ENCODE peak calls at places on chromosomes 12 and 14, in five cellular contexts. W, L, R, P and D are unnamed samples.
A peak's percentile ranks its signal among the peaks of the same experiment; 100 is the strongest.

GRCh38 chr12:26153421-26154154 is 28.8 kb upstream of the BHLHE41 start:
- DNase-seq in W (peak; percentile 75), L (no peak), R (peak; percentile 79), P (peak; percentile 26), D (no peak)

GRCh38 chr14:77950371-77950770 is 150.5 kb downstream of the ADCK1 start:
- DNase-seq in W (no peak), L (no peak), R (no peak), P (no peak), D (no peak)

GRCh38 chr14:75448209-75448608 is 20.4 kb downstream of the JDP2 start:
- DNase-seq in W (no peak), L (no peak), R (no peak), P (no peak), D (peak; percentile 10)

GRCh38 chr14:50060871-50061663 is 55.3 kb downstream of the VCPKMT start:
- DNase-seq in W (peak; percentile 89), L (peak; percentile 71), R (peak; percentile 86), P (peak; percentile 45), D (peak; percentile 64)

GRCh38 chr12:12705833-12706520 is 10.0 kb upstream of the GPR19 start:
- DNase-seq in W (no peak), L (no peak), R (no peak), P (no peak), D (peak; percentile 30)

GRCh38 chr12:20528208-20528607 is 159.9 kb downstream of the PDE3A start:
- DNase-seq in W (no peak), L (no peak), R (peak; percentile 82), P (no peak), D (no peak)

GRCh38 chr14:80974338-80975078 is 19.1 kb downstream of the TSHR start:
- DNase-seq in W (no peak), L (no peak), R (no peak), P (no peak), D (no peak)

GRCh38 chr12:39912211-39912980 is 193.5 kb downstream of the SLC2A13 start:
- DNase-seq in W (peak; percentile 18), L (no peak), R (peak; percentile 19), P (no peak), D (peak; percentile 92)

GRCh38 chr14:46051801-46052200 is 599.8 kb downstream of the RPL10L start:
- DNase-seq in W (no peak), L (no peak), R (no peak), P (no peak), D (no peak)

GRCh38 chr12:104387190-104387589 is 69.6 kb upstream of the CHST11 start:
- DNase-seq in W (no peak), L (no peak), R (no peak), P (no peak), D (no peak)

GRCh38 chr12:60271816-60272215 is 676.0 kb downstream of the SLC16A7 start:
- DNase-seq in W (no peak), L (no peak), R (no peak), P (no peak), D (no peak)

GRCh38 chr14:30621354-30621953 is 665 bp upstream of the SCFD1 start:
- DNase-seq in W (peak; percentile 36), L (no peak), R (peak; percentile 48), P (peak; percentile 21), D (peak; percentile 31)

GRCh38 chr12:6662602-6662905 is 365 bp downstream of the ING4 start:
- DNase-seq in W (no peak), L (no peak), R (no peak), P (no peak), D (no peak)

GRCh38 chr12:83960767-83961166 is 951.8 kb downstream of the SLC6A15 start:
- DNase-seq in W (no peak), L (no peak), R (no peak), P (no peak), D (no peak)

GRCh38 chr12:64311877-64312276 is 78.7 kb downstream of the C12orf56 start:
- DNase-seq in W (no peak), L (no peak), R (no peak), P (no peak), D (no peak)

GRCh38 chr12:129119537-129119936 is 266.3 kb downstream of the GLT1D1 start:
- DNase-seq in W (no peak), L (no peak), R (no peak), P (no peak), D (no peak)

GRCh38 chr14:54566152-54566409 is 847 bp upstream of the SAMD4A start:
- DNase-seq in W (no peak), L (no peak), R (no peak), P (no peak), D (no peak)

GRCh38 chr12:80709811-80710726 is 2.6 kb downstream of the MYF6 start:
- DNase-seq in W (peak; percentile 9), L (no peak), R (peak; percentile 27), P (no peak), D (no peak)

GRCh38 chr14:73610692-73611091 is 1.6 kb upstream of the ACOT6 start:
- DNase-seq in W (peak; percentile 90), L (no peak), R (no peak), P (no peak), D (no peak)

GRCh38 chr12:67025543-67026114 is 243.5 kb upstream of the CAND1 start:
- DNase-seq in W (peak; percentile 25), L (peak; percentile 33), R (peak; percentile 45), P (peak; percentile 13), D (no peak)

GRCh38 chr14:104594310-104595046 is 10.1 kb downstream of the TMEM179 start:
- DNase-seq in W (no peak), L (no peak), R (no peak), P (no peak), D (peak; percentile 44)

GRCh38 chr12:14111230-14111865 is 129.9 kb upstream of the GRIN2B start:
- DNase-seq in W (peak; percentile 1), L (no peak), R (peak; percentile 39), P (no peak), D (no peak)

GRCh38 chr12:50297996-50298395 is 14.7 kb upstream of the LIMA1 start:
- DNase-seq in W (no peak), L (no peak), R (no peak), P (no peak), D (no peak)

GRCh38 chr14:67567654-67568053 is 32.4 kb downstream of the PIGH start:
- DNase-seq in W (no peak), L (no peak), R (no peak), P (no peak), D (no peak)

GRCh38 chr14:82182646-82183045 is 649.0 kb upstream of the SEL1L start:
- DNase-seq in W (no peak), L (no peak), R (no peak), P (no peak), D (no peak)

GRCh38 chr14:82180057-82180620 is 646.5 kb upstream of the SEL1L start:
- DNase-seq in W (no peak), L (no peak), R (no peak), P (no peak), D (no peak)
- TF ChIP-seq EP300 in W (no peak), L (no peak), R (no peak), P (no peak), D (no peak)

GRCh38 chr14:84770030-84770429 is 759.9 kb upstream of the FLRT2 start:
- DNase-seq in W (no peak), L (no peak), R (no peak), P (no peak), D (no peak)
- TF ChIP-seq EP300 in W (no peak), L (no peak), R (no peak), P (no peak), D (no peak)

GRCh38 chr14:100629098-100629497 is 41.9 kb upstream of the BEGAIN start:
- DNase-seq in W (no peak), L (no peak), R (no peak), P (no peak), D (no peak)
- TF ChIP-seq EP300 in W (no peak), L (no peak), R (no peak), P (no peak), D (no peak)

GRCh38 chr12:2250797-2251196 is 198.0 kb downstream of the CACNA1C start:
- DNase-seq in W (no peak), L (no peak), R (no peak), P (no peak), D (no peak)

GRCh38 chr12:2246358-2246757 is 193.6 kb downstream of the CACNA1C start:
- DNase-seq in W (no peak), L (no peak), R (no peak), P (no peak), D (no peak)

GRCh38 chr12:2247109-2247508 is 194.3 kb downstream of the CACNA1C start:
- DNase-seq in W (no peak), L (no peak), R (no peak), P (no peak), D (no peak)

GRCh38 chr12:2248901-2249381 is 196.2 kb downstream of the CACNA1C start:
- DNase-seq in W (no peak), L (no peak), R (no peak), P (no peak), D (no peak)

DNA sequence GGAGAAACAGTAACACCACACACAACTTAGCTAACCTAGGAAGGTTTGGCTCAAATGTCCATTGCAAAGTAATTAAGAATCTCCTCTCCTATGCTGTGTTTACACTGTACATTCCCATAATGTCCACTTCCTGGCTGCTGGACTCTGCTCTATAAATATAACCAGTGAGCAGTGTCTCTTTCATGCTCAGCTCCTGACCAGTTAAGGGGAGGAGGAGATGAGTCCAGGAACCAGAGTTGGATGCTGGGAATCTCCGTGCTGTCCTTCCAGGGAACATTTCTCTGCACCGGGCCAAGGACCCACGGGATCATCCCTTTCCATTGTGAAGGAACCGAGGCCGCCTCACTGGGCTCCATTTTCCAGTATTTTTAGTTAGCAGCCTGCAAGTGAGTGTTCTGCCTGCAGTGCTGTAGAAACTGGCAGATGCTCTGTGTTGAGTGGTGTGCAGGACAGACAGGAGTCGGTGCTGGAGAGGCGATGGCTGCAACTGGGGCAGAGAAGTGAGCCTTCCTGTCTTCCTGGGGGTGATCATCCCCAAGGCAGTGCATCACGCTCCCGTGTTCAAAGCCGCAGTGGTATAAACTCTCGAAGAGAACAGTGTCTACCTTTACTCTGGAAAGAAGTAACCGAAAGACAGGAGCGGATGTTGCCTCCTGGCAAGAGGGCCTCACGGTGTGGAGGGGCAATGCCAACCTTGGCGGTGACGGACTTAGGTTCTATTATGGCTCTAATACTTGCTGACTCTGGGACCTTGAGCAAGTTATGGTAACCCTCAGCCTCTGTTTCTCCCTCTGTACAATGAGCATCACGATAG is 195.5 kb downstream of the CACNA1C start:
- DNase-seq in W (peak; percentile 92), L (no peak), R (no peak), P (no peak), D (no peak)
- TF ChIP-seq EP300 in W (peak; percentile 91), L (no peak), R (no peak), P (no peak), D (no peak)

DNA sequence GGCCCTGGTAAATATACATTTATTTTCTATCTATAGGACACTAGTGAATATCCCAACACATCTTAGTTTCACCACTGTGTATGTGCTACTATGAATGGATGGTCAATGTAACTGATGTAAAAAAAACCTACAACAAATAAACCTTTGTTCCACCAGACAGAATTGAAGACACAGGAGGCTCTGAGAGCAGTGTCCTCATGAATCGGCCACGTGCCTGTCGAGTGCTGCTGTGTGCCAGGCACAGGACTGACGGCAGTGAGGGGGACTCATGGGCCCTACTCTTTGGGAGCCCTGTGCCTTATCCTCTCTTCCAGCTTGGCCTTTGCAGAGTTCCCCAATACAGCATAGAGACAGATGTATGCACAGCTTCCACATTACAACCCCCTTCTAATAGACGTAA is 18.2 kb downstream of the CINP start:
- DNase-seq in W (no peak), L (no peak), R (no peak), P (no peak), D (no peak)
- TF ChIP-seq EP300 in W (no peak), L (no peak), R (no peak), P (no peak), D (no peak)